ENCODE peak calls at places on chromosomes 12 and 14, in four cellular contexts. U, V, G and Y are unnamed samples.

GRCh38 chr12:62533755-62534107 is 67.1 kb downstream of the MON2 start:
- DNase-seq in U (no peak), G (no peak), V (peak; percentile 33), Y (no peak)

GRCh38 chr12:118376089-118377004 is at the start of gene SUDS3:
- DNase-seq in U (peak; percentile 90), V (peak; percentile 66), G (peak; percentile 95), Y (peak; percentile 77)

GRCh38 chr12:80269953-80270552 is 170.7 kb downstream of the OTOGL start:
- DNase-seq in V (peak; percentile 60), U (peak; percentile 35), G (no peak), Y (no peak)

GRCh38 chr12:129544716-129545115 is 359.1 kb downstream of the TMEM132D start:
- DNase-seq in G (no peak), V (no peak), U (no peak), Y (no peak)

GRCh38 chr12:47967461-47968430 is 4.3 kb downstream of the TMEM106C start:
- DNase-seq in U (no peak), V (peak; percentile 17), G (no peak), Y (no peak)

GRCh38 chr12:43011383-43011926 is 421.9 kb upstream of the PRICKLE1 start:
- DNase-seq in U (no peak), G (no peak), V (no peak), Y (no peak)

GRCh38 chr12:15151141-15152091 is 69.8 kb downstream of the RERG start:
- DNase-seq in V (no peak), U (peak; percentile 3), G (no peak), Y (peak; percentile 48)

GRCh38 chr12:46492471-46493351 is 120.1 kb upstream of the SLC38A2 start:
- DNase-seq in G (no peak), U (no peak), V (peak; percentile 97), Y (no peak)

GRCh38 chr14:52879958-52880357 is 70.9 kb downstream of the FERMT2 start:
- DNase-seq in U (no peak), V (peak; percentile 56), G (no peak), Y (no peak)

GRCh38 chr12:130117256-130117655 is 45.0 kb upstream of the FZD10 start:
- DNase-seq in U (no peak), V (no peak), G (no peak), Y (no peak)

GRCh38 chr14:86938356-86938755 is 1054.6 kb downstream of the GALC start:
- DNase-seq in U (no peak), V (no peak), G (no peak), Y (no peak)

GRCh38 chr12:101475751-101476305 is 692 bp downstream of the SPIC start:
- DNase-seq in G (no peak), U (no peak), V (no peak), Y (no peak)

GRCh38 chr14:75533791-75534190 is 11.5 kb downstream of the BATF start:
- DNase-seq in V (no peak), G (no peak), U (no peak), Y (no peak)

GRCh38 chr14:68439741-68440140 is 353.1 kb downstream of the ZFP36L1 start:
- DNase-seq in V (no peak), G (no peak), U (no peak), Y (no peak)

GRCh38 chr12:50185975-50186663 is 18.9 kb upstream of the CERS5 start:
- DNase-seq in G (no peak), U (no peak), V (peak; percentile 43), Y (no peak)

GRCh38 chr12:105765053-105766019 is 373.4 kb downstream of the NUAK1 start:
- DNase-seq in V (no peak), U (no peak), G (no peak), Y (no peak)

GRCh38 chr14:24081739-24082204 is 10.4 kb downstream of the CPNE6 start:
- DNase-seq in G (no peak), V (no peak), U (no peak), Y (no peak)

GRCh38 chr12:47048541-47048940 is 30.9 kb upstream of the PCED1B start:
- DNase-seq in G (no peak), U (no peak), V (no peak), Y (no peak)

GRCh38 chr14:69107407-69108003 is 45.4 kb downstream of the DCAF5 start:
- DNase-seq in G (peak; percentile 51), U (no peak), V (peak; percentile 71), Y (peak; percentile 52)

GRCh38 chr14:54568821-54569591 is 2.1 kb downstream of the SAMD4A start:
- DNase-seq in G (no peak), V (peak; percentile 59), U (no peak), Y (no peak)

GRCh38 chr12:21296751-21297406 is 37.8 kb downstream of the SLCO1A2 start:
- DNase-seq in G (no peak), V (peak; percentile 2), U (no peak), Y (no peak)

GRCh38 chr12:15532364-15532977 is 210.2 kb downstream of the PTPRO start:
- DNase-seq in V (peak; percentile 77), U (peak; percentile 40), G (peak; percentile 72), Y (peak; percentile 27)

GRCh38 chr14:33709711-33710110 is 241.2 kb downstream of the EGLN3 start:
- DNase-seq in U (no peak), V (no peak), G (no peak), Y (no peak)

GRCh38 chr14:88798161-88798560 is 5.4 kb upstream of the EML5 start:
- DNase-seq in G (no peak), U (no peak), V (no peak), Y (no peak)

GRCh38 chr12:50061172-50061571 is 3.8 kb downstream of the ASIC1 start:
- DNase-seq in U (no peak), G (no peak), V (no peak), Y (no peak)

GRCh38 chr12:50690923-50691322 is 73.0 kb upstream of the ATF1 start:
- DNase-seq in U (no peak), V (no peak), G (no peak), Y (no peak)

GRCh38 chr12:105820407-105821140 is 318.2 kb downstream of the NUAK1 start:
- DNase-seq in U (no peak), V (peak; percentile 22), G (no peak), Y (no peak)

GRCh38 chr12:28443337-28443736 is 253.1 kb downstream of the CCDC91 start:
- DNase-seq in U (no peak), V (no peak), G (no peak), Y (no peak)

DNA sequence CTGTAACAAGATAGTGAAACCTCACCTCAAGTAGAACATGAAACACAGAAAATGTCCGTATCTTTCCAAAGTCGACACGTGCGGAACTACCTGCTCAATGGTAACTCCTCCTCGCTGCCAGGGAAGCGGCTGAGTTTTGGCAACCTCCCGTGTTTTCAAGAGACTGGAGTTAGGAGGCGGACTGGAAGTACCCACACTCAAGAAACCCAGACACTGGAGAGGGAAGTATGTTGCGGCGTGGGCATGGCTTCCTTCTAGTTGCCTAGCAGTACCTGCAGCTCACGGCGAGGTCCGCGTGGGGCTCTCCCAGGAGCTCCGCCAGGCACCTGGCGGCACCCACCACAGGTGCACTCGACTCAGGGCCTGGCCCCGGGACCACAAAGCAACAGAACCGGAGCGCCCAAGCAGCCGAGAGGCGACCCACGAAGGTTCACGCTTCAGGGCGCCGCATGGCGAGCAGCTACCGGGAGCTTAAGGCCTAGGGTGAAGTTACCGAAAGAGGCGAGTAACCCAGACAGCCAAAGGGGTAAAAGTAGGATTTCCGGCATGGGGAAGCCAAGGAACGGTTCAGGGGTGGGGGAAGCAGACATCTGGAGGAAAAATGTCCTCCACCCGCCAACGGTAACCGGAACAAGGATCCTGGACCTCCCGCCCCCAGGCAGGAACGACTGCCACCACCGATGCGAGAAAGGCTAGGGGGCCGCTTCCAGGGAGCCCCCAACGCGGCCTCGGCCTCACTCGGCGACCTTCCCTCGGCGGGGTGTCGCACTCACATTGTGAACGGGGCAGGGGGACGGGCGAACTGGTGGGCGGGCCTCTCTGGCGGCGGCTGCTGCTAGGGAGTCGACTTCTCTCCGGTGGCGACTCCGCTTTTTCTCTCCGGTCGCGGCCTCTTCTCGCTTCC is 607 bp downstream of the PTGES3 start:
- DNase-seq in U (no peak), V (no peak), G (peak; percentile 28), Y (peak; percentile 57)
- H3K14ac ChIP-seq in U (peak overlapping the region; percentile 97), V (peak overlapping the region; percentile 96), G (peak overlapping the region; percentile 86), Y (peak overlapping the region; percentile 95)

DNA sequence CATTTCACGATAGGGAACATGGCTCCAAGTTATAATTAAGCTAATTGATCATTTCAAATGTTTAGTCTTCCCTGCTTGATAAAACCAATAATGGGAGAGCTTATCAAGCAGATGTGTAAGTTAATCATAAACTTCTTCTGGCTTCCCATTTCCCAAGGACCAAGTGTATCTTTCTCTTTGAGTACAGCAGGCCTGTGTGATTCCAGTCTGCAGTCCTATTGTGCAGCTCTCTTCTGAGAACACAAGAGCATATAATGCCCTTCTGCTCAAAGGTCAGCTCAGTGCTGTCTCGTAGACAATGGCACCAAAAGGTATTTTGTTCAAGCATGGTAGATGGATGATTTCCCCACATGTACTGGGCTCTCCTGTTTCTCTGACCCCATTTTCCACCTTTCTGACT is 101.8 kb upstream of the DYRK2 start:
- DNase-seq in G (no peak), V (no peak), U (no peak), Y (no peak)
- H3K14ac ChIP-seq in G (no peak overlapping the region), V (no peak overlapping the region), U (no peak overlapping the region), Y (no peak overlapping the region)

GRCh38 chr12:57770734-57771133 is 1.2 kb downstream of the METTL1 start:
- DNase-seq in G (no peak), V (no peak), U (no peak), Y (no peak)

GRCh38 chr12:57772429-57773322 is at the start of gene EEF1AKMT3:
- DNase-seq in G (no peak), V (peak; percentile 35), U (no peak), Y (peak; percentile 65)

GRCh38 chr12:57771271-57771872 is 533 bp downstream of the METTL1 start:
- DNase-seq in G (peak; percentile 96), V (peak; percentile 90), U (peak; percentile 88), Y (peak; percentile 75)

GRCh38 chr12:57769594-57769993 is 2.3 kb downstream of the METTL1 start:
- DNase-seq in G (no peak), U (no peak), V (no peak), Y (no peak)

DNA sequence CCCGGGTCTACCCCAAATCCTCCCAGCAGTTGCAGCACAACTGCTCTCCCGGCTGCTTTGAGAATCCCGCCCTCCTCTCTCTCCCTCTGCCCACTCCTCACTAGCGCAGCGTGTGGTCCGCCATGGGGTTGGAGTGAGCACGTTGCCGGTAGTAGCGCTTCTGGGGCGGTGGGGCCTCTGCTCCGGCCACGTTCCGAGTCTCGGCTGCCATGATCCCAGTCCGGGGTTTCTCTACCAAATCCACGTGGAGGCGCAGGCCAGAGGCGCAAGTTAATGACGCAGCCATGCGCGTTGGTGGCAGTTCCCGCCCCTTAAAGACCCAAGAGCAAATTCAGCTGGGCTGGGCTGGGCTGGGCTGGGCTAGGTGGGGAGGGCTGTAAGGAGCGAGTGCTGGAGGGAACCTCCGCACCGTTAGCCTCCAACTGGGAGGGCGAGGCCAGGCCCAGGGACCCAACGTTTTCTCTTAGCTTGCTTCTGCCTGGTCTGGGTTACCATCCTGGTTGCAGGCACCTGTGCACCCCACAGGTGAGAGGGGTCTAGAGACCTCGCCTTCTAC is at the start of gene METTL1:
- DNase-seq in G (peak; percentile 99), V (peak; percentile 97), U (peak; percentile 96), Y (peak; percentile 97)
- H3K14ac ChIP-seq in G (peak within 1 kb of the TSS; percentile 98), V (peak within 1 kb of the TSS; percentile 95), U (peak within 1 kb of the TSS; percentile 47), Y (peak within 1 kb of the TSS; percentile 91)

DNA sequence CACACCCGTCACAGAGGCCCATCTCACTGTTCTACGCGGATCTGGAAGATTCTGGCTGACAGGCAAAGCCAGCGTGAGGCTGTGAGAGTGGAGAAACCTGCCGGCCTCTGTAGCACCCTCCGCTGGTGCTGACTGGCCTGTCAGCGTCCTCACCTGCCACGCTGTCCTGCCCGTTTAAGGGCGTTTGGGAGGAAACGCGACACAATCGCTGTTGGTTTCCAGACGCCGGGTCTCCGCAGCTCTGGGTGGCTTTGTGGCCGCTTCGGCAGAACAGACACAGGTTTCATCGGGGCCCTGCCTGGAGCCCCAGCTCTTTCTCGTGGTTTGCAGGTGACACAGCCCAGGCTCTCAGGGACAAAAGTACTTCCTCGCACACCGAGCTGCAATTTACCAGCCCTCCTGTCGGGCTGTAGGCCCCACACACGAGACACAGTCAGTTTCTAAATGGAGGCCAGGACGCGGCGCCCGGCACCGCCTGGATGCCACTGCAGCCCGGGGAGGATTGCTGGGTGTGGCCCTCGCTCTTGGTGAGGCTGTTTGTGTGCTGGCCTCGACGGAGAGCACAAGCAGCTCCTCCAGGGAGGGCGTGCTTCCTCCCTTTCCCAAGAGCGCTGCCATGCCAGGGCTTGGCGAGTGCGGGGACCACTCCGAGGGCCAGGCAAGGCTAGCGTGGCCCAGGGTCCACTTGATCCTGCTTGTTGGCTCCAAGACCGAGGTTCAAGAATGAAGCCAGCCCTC is 70.8 kb downstream of the NOC4L start:
- DNase-seq in U (no peak), V (no peak), G (no peak), Y (no peak)
- H3K14ac ChIP-seq in U (peak overlapping the region; percentile 94), V (no peak overlapping the region), G (no peak overlapping the region), Y (no peak overlapping the region)